ENCODE peak calls at places on chromosomes 12 and 14, in seven cellular contexts. N is GM12892, C is GM12891, Z is K562, Y is SK-N-SH, S is GM12878, L is H1. F is an unnamed sample.

GRCh38 chr14:92631098-92631497 is 117.3 kb downstream of the LGMN start:
- DNase-seq in S (no peak), L (no peak), Z (no peak), N (no peak), C (no peak), Y (no peak), F (no peak)

GRCh38 chr12:96478011-96478410 is 11.4 kb upstream of the CFAP54 start:
- DNase-seq in C (no peak), L (no peak), Z (no peak), Y (no peak), S (no peak), N (no peak), F (no peak)

GRCh38 chr14:20184181-20184580 is 6.5 kb upstream of the OR11G2 start:
- DNase-seq in Z (no peak), C (no peak), N (no peak), L (no peak), S (no peak), Y (no peak), F (no peak)

GRCh38 chr14:21313512-21313911 is 33.6 kb downstream of the RPGRIP1 start:
- DNase-seq in Y (no peak), S (no peak), Z (no peak), N (no peak), C (no peak), L (no peak), F (no peak)

GRCh38 chr12:107607464-107608392 is 77.9 kb upstream of the PWP1 start:
- DNase-seq in Y (peak; percentile 81), S (peak; percentile 5), C (peak; percentile 66), L (peak; percentile 76), N (peak; percentile 58), Z (peak; percentile 81), F (peak; percentile 64)

GRCh38 chr14:97851438-97851995 is 1054.3 kb downstream of the VRK1 start:
- DNase-seq in Z (no peak), Y (no peak), L (no peak), C (no peak), S (no peak), N (no peak), F (no peak)

GRCh38 chr12:116242740-116243139 is 34.8 kb downstream of the MED13L start:
- DNase-seq in L (no peak), Y (no peak), C (no peak), Z (no peak), N (no peak), S (no peak), F (no peak)

GRCh38 chr12:49933793-49934192 is 16.7 kb upstream of the AQP2 start:
- DNase-seq in L (no peak), Z (no peak), N (no peak), S (no peak), C (no peak), Y (no peak), F (no peak)

GRCh38 chr12:40565029-40565633 is 127.1 kb upstream of the CNTN1 start:
- DNase-seq in Y (peak; percentile 37), N (no peak), L (no peak), C (no peak), Z (no peak), S (no peak), F (no peak)

GRCh38 chr14:65791551-65791981 is 379.0 kb downstream of the FUT8 start:
- DNase-seq in S (peak; percentile 5), Y (peak; percentile 21), L (no peak), N (no peak), Z (no peak), C (no peak), F (no peak)

GRCh38 chr14:25042362-25043299 is 7.3 kb downstream of the STXBP6 start:
- DNase-seq in S (no peak), Y (no peak), C (no peak), N (no peak), Z (peak; percentile 49), L (no peak), F (peak; percentile 75)

GRCh38 chr12:103965590-103966407 is at the start of gene TDG:
- DNase-seq in N (peak; percentile 88), L (peak; percentile 96), C (peak; percentile 85), S (peak; percentile 97), Z (peak; percentile 99), Y (peak; percentile 94), F (peak; percentile 98)

GRCh38 chr12:40145896-40146295 is 40.0 kb upstream of the SLC2A13 start:
- DNase-seq in S (no peak), N (no peak), L (no peak), Z (no peak), C (no peak), Y (no peak), F (no peak)

GRCh38 chr12:52499836-52500560 is 6.9 kb upstream of the KRT6A start:
- DNase-seq in Z (no peak), S (no peak), L (no peak), N (no peak), C (no peak), Y (no peak), F (no peak)

GRCh38 chr14:72142328-72142727 is 210.1 kb downstream of the RGS6 start:
- DNase-seq in Z (no peak), N (no peak), C (no peak), L (no peak), S (no peak), Y (no peak), F (no peak)

GRCh38 chr12:104747956-104748355 is 210.1 kb downstream of the SLC41A2 start:
- DNase-seq in Z (no peak), N (no peak), C (no peak), L (no peak), S (no peak), Y (no peak), F (no peak)

GRCh38 chr12:121484967-121485366 is 85.0 kb downstream of the RNF34 start:
- DNase-seq in Y (no peak), N (no peak), S (no peak), L (no peak), Z (no peak), C (no peak), F (peak; percentile 79)

GRCh38 chr12:11746024-11746771 is 96.7 kb downstream of the ETV6 start:
- DNase-seq in L (no peak), S (peak; percentile 93), Y (no peak), Z (peak; percentile 36), C (no peak), N (no peak), F (no peak)

GRCh38 chr14:102795060-102795925 is 18.0 kb downstream of the TRAF3 start:
- DNase-seq in C (no peak), S (no peak), L (no peak), Y (no peak), N (no peak), Z (peak; percentile 28), F (peak; percentile 82)

GRCh38 chr12:47752552-47752951 is 6.1 kb downstream of the RAPGEF3 start:
- DNase-seq in L (no peak), S (no peak), C (no peak), Y (no peak), Z (no peak), N (no peak), F (no peak)

GRCh38 chr12:20455001-20455706 is 86.8 kb downstream of the PDE3A start:
- DNase-seq in L (no peak), Y (peak; percentile 29), Z (no peak), N (no peak), S (no peak), C (no peak), F (no peak)
- TF ChIP-seq TAF1 in L (no peak), Y (no peak), Z (no peak), N (no peak), S (no peak), C (no peak), F (no peak)

GRCh38 chr12:98618952-98619351 is 25.5 kb downstream of the SLC25A3 start:
- DNase-seq in C (no peak), S (no peak), Z (no peak), N (no peak), L (no peak), Y (no peak), F (no peak)
- TF ChIP-seq TAF1 in C (no peak), S (no peak), Z (no peak), N (no peak), L (no peak), Y (no peak), F (no peak)

GRCh38 chr12:46455648-46456352 is 83.2 kb upstream of the SLC38A2 start:
- DNase-seq in L (no peak), C (no peak), Y (no peak), S (no peak), Z (peak; percentile 46), N (no peak), F (peak; percentile 77)

GRCh38 chr12:46457958-46458357 is 85.4 kb upstream of the SLC38A2 start:
- DNase-seq in S (no peak), Y (no peak), Z (no peak), C (no peak), L (no peak), N (no peak), F (no peak)

GRCh38 chr12:46454981-46455380 is 82.4 kb upstream of the SLC38A2 start:
- DNase-seq in S (no peak), C (no peak), Z (no peak), L (no peak), N (no peak), Y (no peak), F (no peak)

GRCh38 chr12:46458500-46459106 is 86.0 kb upstream of the SLC38A2 start:
- DNase-seq in L (no peak), Y (no peak), N (no peak), Z (no peak), C (no peak), S (no peak), F (no peak)

DNA sequence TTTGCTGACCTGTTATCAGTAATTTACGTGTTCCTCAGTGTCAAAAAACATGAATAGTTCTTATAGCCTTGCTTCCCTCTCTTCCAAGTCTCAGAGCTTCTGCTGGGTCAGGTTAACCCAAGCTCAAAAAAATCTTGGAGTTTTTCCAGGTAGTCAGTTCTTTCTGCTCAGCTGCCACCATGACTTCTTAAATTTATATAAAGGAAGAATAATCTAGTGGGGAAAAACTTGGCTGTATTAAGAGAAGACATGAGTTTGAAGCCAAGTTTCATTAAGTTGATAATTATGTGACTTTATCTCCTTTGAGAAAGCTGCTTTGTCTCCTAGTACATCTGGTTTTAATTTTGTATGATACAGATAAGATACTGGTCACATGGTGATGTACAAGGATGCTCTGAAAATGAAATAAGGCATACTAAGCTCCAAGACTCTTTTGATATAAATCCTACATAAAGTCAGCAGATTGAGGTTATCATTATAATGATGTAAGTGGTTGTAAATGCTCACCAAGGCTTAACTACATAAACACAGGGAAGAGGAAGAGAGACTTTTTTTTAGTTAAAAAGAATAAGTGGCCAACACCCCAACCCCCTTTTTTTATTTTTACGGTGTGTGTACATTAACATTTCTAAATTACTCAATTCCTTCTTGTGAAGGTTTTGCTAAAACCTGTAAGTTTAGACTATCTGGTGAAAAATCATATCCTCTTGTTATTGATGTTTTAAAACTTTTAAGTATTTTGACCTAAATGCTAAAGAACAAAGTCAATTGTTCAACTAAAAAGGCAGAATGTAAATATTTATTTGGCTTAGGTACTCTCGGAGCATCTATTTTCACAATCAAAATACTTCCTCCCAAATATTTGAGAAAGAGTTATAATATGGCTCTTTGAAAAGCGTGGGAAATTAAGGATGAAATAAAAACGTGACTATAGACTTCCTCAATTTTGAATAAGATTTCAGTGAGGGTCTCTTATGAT is 84.1 kb upstream of the SLC38A2 start:
- DNase-seq in S (no peak), Y (no peak), Z (no peak), L (no peak), N (no peak), C (no peak), F (peak; percentile 38)
- TF ChIP-seq TAF1 in S (no peak), Y (no peak), Z (no peak), L (no peak), N (no peak), C (no peak), F (no peak)

DNA sequence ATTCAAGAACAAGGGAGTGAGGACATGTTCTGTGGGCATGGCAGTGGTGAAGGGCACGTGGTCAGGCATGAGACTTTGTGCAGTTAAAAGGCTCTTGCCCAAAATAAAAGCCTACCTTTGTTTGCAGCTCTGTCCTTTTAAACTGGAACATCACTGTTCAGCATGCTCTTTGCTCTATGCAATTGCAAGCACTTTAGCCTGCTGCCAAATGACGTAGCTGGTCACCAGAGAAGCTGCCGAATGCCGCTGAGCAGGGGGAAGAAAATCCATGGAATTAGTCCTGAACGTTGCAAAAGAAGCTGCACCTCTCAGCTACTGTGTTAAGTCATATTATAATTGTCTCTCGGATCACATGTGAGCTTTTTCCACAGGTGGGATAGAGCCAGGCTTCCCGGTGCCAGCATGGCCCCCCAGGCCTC is 176.3 kb upstream of the DIO2 start:
- DNase-seq in N (no peak), Z (no peak), Y (no peak), S (no peak), L (no peak), C (no peak), F (peak; percentile 17)
- TF ChIP-seq TAF1 in N (no peak), Z (no peak), Y (no peak), S (no peak), L (no peak), C (no peak), F (no peak)

F was measured in HepG2.